ENCODE peak calls at places on chromosomes 13 and 19, in nine cellular contexts. D is HTR-8/SVneo; X is esophagus muscularis mucosa; M is lower lobe of right lung; C is CD4-positive, CD25-positive, alpha-beta regulatory T cell; K is SK-N-SH; L is HT-29; U is NCI-H1092 treated with DMSO at 0.1 percent for 48 hours; E is PC-3. W is an unnamed sample.
A peak's percentile ranks its signal among the peaks of the same experiment; 100 is the strongest.

GRCh38 chr19:55437410-55437809 is 5.7 kb downstream of the SHISA7 start:
- DNase-seq in D (peak; percentile 83), X (no peak), M (peak; percentile 71), C (no peak), K (no peak), L (peak; percentile 92), U (no peak), E (peak; percentile 83), W (peak; percentile 36)

GRCh38 chr13:34793301-34793700 is 148.8 kb upstream of the NBEA start:
- DNase-seq in D (no peak), X (no peak), M (no peak), C (no peak), K (no peak), L (no peak), U (no peak), E (no peak), W (no peak)

GRCh38 chr13:112759053-112759452 is 69.2 kb downstream of the ATP11A start:
- DNase-seq in D (no peak), X (no peak), M (no peak), C (no peak), K (no peak), L (no peak), U (no peak), E (no peak), W (no peak)

GRCh38 chr13:67148219-67148583 is 81.9 kb downstream of the PCDH9 start:
- DNase-seq in D (no peak), X (no peak), M (no peak), C (no peak), K (no peak), L (no peak), U (no peak), E (no peak), W (no peak)

GRCh38 chr19:30228113-30228725 is 144.0 kb upstream of the ZNF536 start:
- DNase-seq in D (no peak), X (no peak), M (no peak), C (no peak), K (peak; percentile 80), L (no peak), U (no peak), E (no peak), W (no peak)

GRCh38 chr19:29576761-29577661 is 29.1 kb upstream of the POP4 start:
- DNase-seq in D (no peak), X (no peak), M (no peak), C (no peak), K (no peak), L (no peak), U (no peak), E (no peak), W (no peak)

GRCh38 chr13:51737609-51738008 is 66.4 kb downstream of the DHRS12 start:
- DNase-seq in D (no peak), X (peak; percentile 17), M (no peak), C (no peak), K (no peak), L (no peak), U (no peak), E (no peak), W (no peak)

GRCh38 chr13:109977212-109977968 is 191.0 kb upstream of the IRS2 start:
- DNase-seq in D (no peak), X (no peak), M (no peak), C (no peak), K (no peak), L (no peak), U (no peak), E (no peak), W (no peak)

GRCh38 chr19:13865243-13865577 is 11.7 kb upstream of the NANOS3 start:
- DNase-seq in D (no peak), X (no peak), M (no peak), C (no peak), K (no peak), L (no peak), U (no peak), E (no peak), W (no peak)

GRCh38 chr13:106533101-106533939 is 2.1 kb downstream of the EFNB2 start:
- DNase-seq in D (peak; percentile 38), X (no peak), M (peak; percentile 89), C (peak; percentile 23), K (peak; percentile 84), L (peak; percentile 93), U (peak; percentile 62), E (peak; percentile 78), W (no peak)

GRCh38 chr13:43006893-43007631 is 15.0 kb upstream of the EPSTI1 start:
- DNase-seq in D (no peak), X (no peak), M (no peak), C (no peak), K (no peak), L (no peak), U (no peak), E (peak; percentile 65), W (no peak)

GRCh38 chr13:40109324-40109958 is 454.0 kb downstream of the COG6 start:
- DNase-seq in D (peak; percentile 31), X (no peak), M (no peak), C (no peak), K (no peak), L (no peak), U (no peak), E (peak; percentile 82), W (peak; percentile 66)

GRCh38 chr13:24217601-24218281 is 57.2 kb downstream of the SPATA13 start:
- DNase-seq in D (no peak), X (no peak), M (no peak), C (no peak), K (no peak), L (peak; percentile 73), U (no peak), E (peak; percentile 59), W (peak; percentile 44)

GRCh38 chr13:113432509-113433270 is 20.6 kb downstream of the ADPRHL1 start:
- DNase-seq in D (no peak), X (no peak), M (no peak), C (no peak), K (no peak), L (no peak), U (no peak), E (no peak), W (no peak)

GRCh38 chr13:113655358-113656014 is 2.5 kb downstream of the ATP4B start:
- DNase-seq in D (no peak), X (no peak), M (peak; percentile 30), C (no peak), K (no peak), L (no peak), U (no peak), E (no peak), W (no peak)

GRCh38 chr19:54429545-54430227 is 14.4 kb downstream of the TTYH1 start:
- DNase-seq in D (no peak), X (no peak), M (no peak), C (no peak), K (peak; percentile 66), L (no peak), U (no peak), E (no peak), W (no peak)

GRCh38 chr19:48858984-48859710 is 9.3 kb downstream of the PLEKHA4 start:
- DNase-seq in D (no peak), X (no peak), M (peak; percentile 79), C (peak; percentile 79), K (no peak), L (no peak), U (no peak), E (no peak), W (no peak)

GRCh38 chr13:35979378-35979911 is 151.7 kb downstream of the DCLK1 start:
- DNase-seq in D (no peak), X (peak; percentile 96), M (no peak), C (no peak), K (no peak), L (no peak), U (no peak), E (peak; percentile 78), W (peak; percentile 48)

GRCh38 chr13:28475916-28476725 is 18.8 kb downstream of the FLT1 start:
- DNase-seq in D (no peak), X (peak; percentile 24), M (no peak), C (no peak), K (no peak), L (peak; percentile 66), U (no peak), E (peak; percentile 74), W (no peak)

GRCh38 chr19:7998081-7998480 is 7.4 kb downstream of the ELAVL1 start:
- DNase-seq in D (no peak), X (no peak), M (no peak), C (no peak), K (no peak), L (no peak), U (no peak), E (no peak), W (no peak)

GRCh38 chr13:102978168-102978567 is 88.0 kb downstream of the SLC10A2 start:
- DNase-seq in D (no peak), X (no peak), M (no peak), C (no peak), K (no peak), L (no peak), U (no peak), E (no peak), W (no peak)

GRCh38 chr13:21879263-21879914 is 208.5 kb downstream of the FGF9 start:
- DNase-seq in D (no peak), X (peak; percentile 60), M (no peak), C (no peak), K (no peak), L (no peak), U (no peak), E (no peak), W (no peak)

GRCh38 chr19:6714749-6715555 is 5.5 kb downstream of the C3 start:
- DNase-seq in D (no peak), X (no peak), M (peak; percentile 6), C (no peak), K (no peak), L (no peak), U (no peak), E (no peak), W (no peak)

GRCh38 chr19:31913103-31913710 is 432.2 kb upstream of the ZNF507 start:
- DNase-seq in D (no peak), X (peak; percentile 72), M (no peak), C (no peak), K (no peak), L (no peak), U (no peak), E (no peak), W (no peak)

GRCh38 chr19:10087296-10088061 is 1.4 kb downstream of the SHFL start:
- DNase-seq in D (no peak), X (no peak), M (no peak), C (no peak), K (no peak), L (no peak), U (no peak), E (no peak), W (no peak)

GRCh38 chr19:15283141-15283885 is 49.0 kb downstream of the BRD4 start:
- DNase-seq in D (no peak), X (no peak), M (no peak), C (no peak), K (no peak), L (no peak), U (no peak), E (peak; percentile 28), W (no peak)

GRCh38 chr19:788821-789472 is 8.3 kb upstream of the PTBP1 start:
- DNase-seq in D (no peak), X (no peak), M (no peak), C (no peak), K (peak; percentile 64), L (no peak), U (no peak), E (no peak), W (no peak)

GRCh38 chr19:54137913-54138776 is 583 bp downstream of the CNOT3 start:
- DNase-seq in D (no peak), X (no peak), M (peak; percentile 57), C (no peak), K (peak; percentile 75), L (no peak), U (no peak), E (no peak), W (no peak)

W was measured in foreskin melanocyte.